ENCODE peak calls at places on chromosomes 11 and 22, in nine cellular contexts. U is HFF-Myc, Y is kidney epithelial cell, D is body of pancreas, E is fibroblast of villous mesenchyme, M is astrocyte of the spinal cord, G is AG04449, L is breast epithelium, Q is cardiac muscle cell. T is an unnamed sample.

GRCh38 chr11:35238882-35239281 is 99.9 kb downstream of the CD44 start:
- DNase-seq in M (no peak), L (no peak), E (no peak), Y (no peak), D (no peak), G (no peak), U (no peak), Q (no peak), T (no peak)

GRCh38 chr11:121550247-121551132 is 97.7 kb upstream of the SORL1-AS1 start:
- DNase-seq in G (no peak), Y (no peak), M (no peak), U (no peak), L (no peak), E (no peak), D (no peak), Q (no peak), T (no peak)

GRCh38 chr22:30262917-30263741 is 3.5 kb downstream of the OSM start:
- DNase-seq in M (peak; percentile 56), U (no peak), E (peak; percentile 67), L (peak; percentile 51), Y (no peak), D (peak; percentile 76), Q (peak; percentile 87), G (no peak), T (peak; percentile 53)

GRCh38 chr22:50139843-50140415 is 30.6 kb upstream of the PANX2 start:
- DNase-seq in Q (no peak), Y (no peak), U (no peak), E (no peak), D (no peak), G (no peak), M (no peak), L (no peak), T (no peak)

GRCh38 chr11:63719987-63720386 is 38.7 kb downstream of the RTN3 start:
- DNase-seq in U (no peak), D (no peak), Y (no peak), G (peak; percentile 9), Q (no peak), E (no peak), M (peak; percentile 73), L (no peak), T (peak; percentile 51)

GRCh38 chr22:48559647-48560388 is 1267.9 kb downstream of the BRD1 start:
- DNase-seq in E (no peak), Y (no peak), L (no peak), G (no peak), U (no peak), Q (no peak), M (no peak), D (no peak), T (no peak)

GRCh38 chr11:47973173-47973572 is 7.2 kb upstream of the PTPRJ start:
- DNase-seq in L (no peak), M (no peak), D (no peak), G (no peak), Y (no peak), E (no peak), Q (no peak), U (no peak), T (no peak)

GRCh38 chr22:32444068-32444467 is 20.2 kb downstream of the BPIFC start:
- DNase-seq in M (no peak), Y (no peak), L (no peak), E (peak; percentile 3), D (no peak), Q (no peak), G (no peak), U (no peak), T (peak; percentile 2)

GRCh38 chr11:97722065-97722464 is 1298.7 kb upstream of the CNTN5 start:
- DNase-seq in Y (peak; percentile 97), L (no peak), E (peak; percentile 87), Q (no peak), G (peak; percentile 63), M (peak; percentile 98), D (no peak), U (no peak), T (peak; percentile 74)

GRCh38 chr11:104898685-104899013 is 389 bp upstream of the CASP12 start:
- DNase-seq in Q (no peak), E (peak; percentile 26), L (no peak), G (no peak), M (no peak), D (no peak), Y (no peak), U (no peak), T (no peak)

GRCh38 chr11:44604171-44604581 is 38.7 kb downstream of the CD82 start:
- DNase-seq in D (no peak), L (no peak), Q (no peak), Y (no peak), G (no peak), E (no peak), U (no peak), M (no peak), T (no peak)

GRCh38 chr11:108037211-108037610 is 28.5 kb downstream of the CUL5 start:
- DNase-seq in G (no peak), Y (no peak), U (no peak), D (no peak), L (no peak), Q (no peak), E (no peak), M (no peak), T (no peak)

GRCh38 chr22:23248583-23248982 is 68.3 kb downstream of the BCR start:
- DNase-seq in D (no peak), Y (no peak), Q (peak; percentile 63), G (no peak), M (peak; percentile 44), U (no peak), E (peak; percentile 53), L (no peak), T (peak; percentile 28)

GRCh38 chr11:2308713-2309112 is 6.9 kb downstream of the TSPAN32 start:
- DNase-seq in L (no peak), G (no peak), D (no peak), E (no peak), Y (no peak), M (no peak), Q (no peak), U (no peak), T (no peak)

GRCh38 chr11:86802601-86803051 is 2.3 kb downstream of the PRSS23 start:
- DNase-seq in Q (peak; percentile 60), G (no peak), L (no peak), E (peak; percentile 49), Y (no peak), D (peak; percentile 29), U (no peak), M (peak; percentile 71), T (peak; percentile 56)
- H3K4me3 ChIP-seq in Q (no peak overlapping the region), G (peak overlapping the region; percentile 82), L (peak overlapping the region; percentile 98), E (peak overlapping the region; percentile 73), Y (peak overlapping the region; percentile 91), D (no peak overlapping the region), U (peak overlapping the region; percentile 57), M (peak overlapping the region; percentile 86), T (no peak overlapping the region)

GRCh38 chr11:61792310-61793083 is at the start of the genes FEN1 and TMEM258:
- DNase-seq in Y (peak; percentile 84), G (peak; percentile 75), M (peak; percentile 95), E (peak; percentile 94), D (peak; percentile 88), U (peak; percentile 77), Q (peak; percentile 92), L (peak; percentile 92), T (peak; percentile 92)

GRCh38 chr11:61793084-61793828 is 545 bp downstream of the FEN1 start:
- DNase-seq in L (no peak), E (peak; percentile 7), M (no peak), Y (no peak), U (no peak), G (no peak), D (peak; percentile 18), Q (no peak), T (peak; percentile 8)

GRCh38 chr11:61794579-61794978 is 1.9 kb downstream of the FEN1 start:
- DNase-seq in D (no peak), Q (no peak), G (no peak), M (no peak), L (no peak), U (no peak), Y (no peak), E (no peak), T (peak; percentile 10)

GRCh38 chr11:61793829-61794204 is 1.1 kb downstream of the FEN1 start:
- DNase-seq in M (no peak), D (no peak), E (no peak), U (no peak), L (no peak), Y (no peak), G (no peak), Q (no peak), T (no peak)

DNA sequence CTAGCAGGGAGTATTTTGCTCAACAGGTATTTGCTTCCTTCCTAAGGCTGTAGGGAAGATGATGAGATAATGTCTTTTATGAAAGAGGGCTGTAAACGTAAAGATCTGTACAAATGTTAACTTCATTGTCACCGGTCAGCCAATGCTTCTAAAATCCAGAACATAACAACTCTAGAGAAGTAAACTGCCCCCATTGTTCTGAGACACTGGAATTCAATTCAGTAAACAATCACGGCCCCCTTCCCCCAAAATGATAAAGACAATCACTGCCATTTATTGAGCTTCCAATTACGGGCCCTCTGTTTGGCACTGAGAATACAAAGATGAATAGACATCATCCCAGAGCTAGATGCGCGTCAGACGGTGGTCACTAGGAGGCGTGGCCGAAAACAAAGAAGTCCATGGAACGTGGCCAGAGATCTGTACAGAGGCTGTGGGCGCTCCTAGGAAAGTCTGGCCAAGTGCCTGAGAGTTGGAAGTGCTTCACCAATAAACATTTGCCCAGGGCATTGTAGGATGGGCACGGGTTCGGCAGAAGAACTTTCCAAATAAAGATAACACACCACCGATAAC is 576 bp downstream of the TMEM258 start:
- DNase-seq in U (peak; percentile 73), Q (peak; percentile 84), E (peak; percentile 95), G (peak; percentile 42), L (peak; percentile 74), M (peak; percentile 93), D (peak; percentile 71), Y (peak; percentile 53), T (peak; percentile 96)
- TF ChIP-seq CTCF in U (no peak), Q (no peak), E (peak; percentile 8), G (no peak), L (no peak), M (no peak), D (no peak), Y (no peak), T (no peak)

DNA sequence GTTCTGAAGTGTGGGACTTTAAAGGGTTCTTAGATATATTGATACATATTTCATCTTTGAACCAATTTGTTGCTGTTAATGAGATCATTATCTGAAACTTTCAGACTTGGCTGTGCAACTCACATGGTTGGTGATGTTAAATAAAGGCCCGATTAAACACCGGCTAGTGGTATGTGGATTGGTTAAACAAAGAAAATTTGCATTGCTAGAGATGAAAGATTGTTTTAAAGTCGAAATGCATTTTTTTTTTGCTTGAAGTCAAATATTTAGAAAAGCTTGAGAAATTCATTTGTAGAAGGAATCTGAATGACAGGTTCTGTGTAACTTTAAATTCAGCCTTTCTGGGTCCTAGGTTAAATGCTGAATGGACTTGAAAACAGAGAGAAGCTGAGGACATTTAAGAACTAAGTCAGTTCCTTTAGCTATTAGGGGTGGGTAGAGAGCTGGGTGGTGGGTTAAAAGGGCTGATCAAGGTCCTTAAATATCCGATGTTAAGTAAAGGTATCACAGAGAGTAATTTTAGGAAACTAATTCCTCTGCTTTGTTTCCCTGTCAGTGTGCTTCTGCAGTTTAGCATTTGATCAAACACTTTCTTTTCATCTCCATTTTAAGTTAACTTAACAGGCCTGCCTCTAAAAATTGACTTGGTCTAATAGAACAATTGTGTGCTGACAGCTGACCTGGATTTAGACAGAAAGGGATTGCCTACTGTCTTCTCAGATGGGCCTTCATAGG is 4.5 kb downstream of the ZNRF3 start:
- DNase-seq in L (no peak), E (no peak), D (no peak), M (no peak), Q (no peak), G (no peak), U (no peak), Y (no peak), T (no peak)
- H3K4me3 ChIP-seq in L (no peak overlapping the region), E (no peak overlapping the region), D (no peak overlapping the region), M (no peak overlapping the region), Q (no peak overlapping the region), G (no peak overlapping the region), U (no peak overlapping the region), Y (no peak overlapping the region), T (no peak overlapping the region)

GRCh38 chr11:72454791-72455190 is 20.5 kb upstream of the CLPB start:
- DNase-seq in M (no peak), U (no peak), D (no peak), Q (no peak), Y (no peak), E (no peak), L (no peak), G (no peak), T (no peak)
- TF ChIP-seq CTCF in M (peak; percentile 32), U (peak; percentile 36), D (no peak), Q (peak; percentile 32), Y (no peak), E (peak; percentile 22), L (no peak), G (no peak), T (peak; percentile 8)